ENCODE peak calls at places on chromosomes 2 and 18, in seven cellular contexts. B is NCI-H1436; W is stimulated activated CD4-positive, alpha-beta T cell treated with anti-CD3 and anti-CD28 coated beads, Interleukin-15, amount 100 ng/mL, for 24 hours; C is NCI-H1092; M is GM12865; T is posterior cingulate gyrus; K is T-helper 17 cell. Q is an unnamed sample.
A peak's percentile ranks its signal among the peaks of the same experiment; 100 is the strongest.

GRCh38 chr2:230600285-230600684 is 112.4 kb upstream of the CAB39 start:
- DNase-seq in W (no peak), C (no peak), K (no peak), T (no peak), B (no peak), M (no peak), Q (no peak)

GRCh38 chr18:13611616-13612110 is 114.7 kb downstream of the FAM210A start:
- DNase-seq in K (no peak), C (peak; percentile 10), T (peak; percentile 57), M (no peak), B (no peak), W (peak; percentile 36), Q (no peak)

GRCh38 chr2:176085120-176085788 is 1.5 kb upstream of the EVX2 start:
- DNase-seq in C (no peak), W (no peak), K (no peak), B (no peak), T (no peak), M (no peak), Q (no peak)

GRCh38 chr2:43642363-43642762 is 5.3 kb downstream of the PLEKHH2 start:
- DNase-seq in C (no peak), W (no peak), M (no peak), T (no peak), K (no peak), B (no peak), Q (no peak)

GRCh38 chr2:207226243-207226642 is 60.5 kb upstream of the KLF7 start:
- DNase-seq in C (no peak), M (no peak), B (no peak), K (no peak), W (no peak), T (no peak), Q (no peak)

GRCh38 chr2:66185497-66186034 is 249.4 kb upstream of the MEIS1 start:
- DNase-seq in T (no peak), B (no peak), C (no peak), M (no peak), K (no peak), W (no peak), Q (no peak)

GRCh38 chr18:48836806-48837615 is 113.8 kb downstream of the SMAD7 start:
- DNase-seq in K (no peak), W (no peak), T (no peak), C (no peak), M (no peak), B (no peak), Q (no peak)

GRCh38 chr2:239747274-239747673 is 277.9 kb downstream of the NDUFA10 start:
- DNase-seq in C (no peak), K (no peak), T (no peak), B (no peak), M (no peak), W (no peak), Q (no peak)